ENCODE peak calls at places on chromosomes 13 and 19, in ten cellular contexts. B is epithelial cell of esophagus; I is AG08395; R is effector CD4-positive, alpha-beta T cell; J is stimulated activated CD8-positive, alpha-beta memory T cell treated with anti-CD3 and anti-CD28 coated beads, Interleukin-2, amount 100 ng/mL, for 1 hour; O is progenitor cell of endocrine pancreas; V is GOT3; E is fibroblast of the aortic adventitia; T is coronary artery; X is stimulated activated CD4-positive, alpha-beta T cell treated with anti-CD3 and anti-CD28 coated beads, TNF-alpha, amount 100 ng/mL, for 48 hours. K is an unnamed sample.

GRCh38 chr19:48807590-48808308 is 3.1 kb downstream of the BCAT2 start:
- DNase-seq in V (no peak), B (no peak), O (no peak), I (no peak), X (no peak), T (no peak), E (no peak), J (no peak), R (no peak), K (no peak)

GRCh38 chr13:47846886-47847285 is 154.2 kb downstream of the SUCLA2 start:
- DNase-seq in X (no peak), J (no peak), T (no peak), O (no peak), B (no peak), E (no peak), R (no peak), I (no peak), V (no peak), K (no peak)

GRCh38 chr19:49056101-49056901 is 1.2 kb downstream of the CGB7 start:
- DNase-seq in J (no peak), T (no peak), E (peak; percentile 33), I (peak; percentile 80), V (no peak), B (peak; percentile 68), R (peak; percentile 21), X (peak; percentile 28), O (peak; percentile 51), K (peak; percentile 39)

GRCh38 chr13:109165417-109165904 is 536.0 kb downstream of the MYO16 start:
- DNase-seq in J (no peak), B (no peak), O (no peak), I (no peak), T (no peak), R (no peak), V (no peak), X (no peak), E (no peak), K (no peak)

GRCh38 chr13:24997367-24997967 is 98.5 kb upstream of the PABPC3 start:
- DNase-seq in B (peak; percentile 33), R (no peak), O (no peak), J (no peak), E (peak; percentile 52), X (no peak), I (peak; percentile 21), T (no peak), V (no peak), K (no peak)

GRCh38 chr13:20843177-20843576 is 59.4 kb downstream of the XPO4 start:
- DNase-seq in B (no peak), R (no peak), X (no peak), V (no peak), I (no peak), E (peak; percentile 93), J (no peak), T (no peak), O (no peak), K (no peak)

GRCh38 chr19:55212447-55212846 is 3.1 kb upstream of the PTPRH start:
- DNase-seq in T (no peak), V (no peak), E (no peak), R (no peak), O (no peak), J (no peak), B (peak; percentile 29), X (peak; percentile 41), I (no peak), K (no peak)

GRCh38 chr19:18637644-18638630 is 1.1 kb downstream of the KLHL26 start:
- DNase-seq in B (peak; percentile 55), V (no peak), T (peak; percentile 71), I (no peak), R (no peak), J (no peak), E (no peak), O (no peak), X (no peak), K (no peak)

GRCh38 chr19:53868091-53868891 is 608 bp downstream of the MYADM start:
- DNase-seq in R (no peak), E (peak; percentile 61), T (peak; percentile 89), V (no peak), I (peak; percentile 56), O (no peak), B (peak; percentile 36), X (no peak), J (no peak), K (no peak)

GRCh38 chr19:7611541-7612279 is 16.0 kb downstream of the CAMSAP3 start:
- DNase-seq in X (no peak), E (no peak), T (no peak), I (no peak), B (no peak), J (no peak), V (no peak), R (no peak), O (no peak), K (no peak)

GRCh38 chr13:100738176-100738855 is 63.7 kb upstream of the TMTC4 start:
- DNase-seq in B (no peak), T (no peak), E (no peak), X (no peak), J (no peak), V (no peak), O (no peak), I (no peak), R (no peak), K (no peak)

GRCh38 chr19:41205995-41206394 is 13.0 kb downstream of the CYP2S1 start:
- DNase-seq in T (no peak), V (no peak), J (no peak), I (no peak), X (no peak), E (no peak), B (no peak), O (no peak), R (no peak), K (no peak)

GRCh38 chr19:30540671-30541210 is 168.6 kb downstream of the ZNF536 start:
- DNase-seq in J (no peak), I (no peak), V (no peak), T (no peak), X (no peak), O (no peak), R (no peak), B (no peak), E (no peak), K (no peak)

GRCh38 chr13:68927387-68928026 is 1180.1 kb upstream of the ATXN8OS start:
- DNase-seq in B (peak; percentile 60), I (no peak), O (no peak), V (no peak), E (no peak), J (no peak), T (no peak), R (no peak), X (no peak), K (no peak)

GRCh38 chr13:113862766-113863510 is 938 bp downstream of the GAS6 start:
- DNase-seq in T (peak; percentile 77), B (peak; percentile 48), O (no peak), R (no peak), X (no peak), E (peak; percentile 41), J (no peak), I (peak; percentile 37), V (no peak), K (no peak)

GRCh38 chr13:28043224-28043623 is 54.7 kb upstream of the URAD start:
- DNase-seq in I (no peak), V (no peak), J (no peak), E (no peak), T (no peak), O (no peak), B (no peak), X (no peak), R (no peak), K (no peak)

GRCh38 chr19:46722004-46722380 is 5.1 kb upstream of the PRKD2 start:
- DNase-seq in J (no peak), X (no peak), R (no peak), V (no peak), T (no peak), I (no peak), O (no peak), B (peak; percentile 41), E (no peak), K (no peak)

GRCh38 chr19:17803264-17803896 is 8.4 kb downstream of the B3GNT3 start:
- DNase-seq in X (no peak), R (no peak), I (no peak), B (no peak), E (no peak), J (no peak), O (no peak), T (no peak), V (no peak), K (no peak)

GRCh38 chr19:52898101-52898500 is 666 bp upstream of the ZNF320 start:
- DNase-seq in R (no peak), E (no peak), J (no peak), O (no peak), T (no peak), V (no peak), X (no peak), I (peak; percentile 2), B (no peak), K (peak; percentile 16)

GRCh38 chr19:13156968-13157882 is 7.0 kb downstream of the IER2 start:
- DNase-seq in E (peak; percentile 30), J (no peak), X (no peak), R (no peak), T (no peak), O (no peak), V (no peak), B (no peak), I (no peak), K (no peak)

GRCh38 chr13:19181621-19182485 is at the start of gene TUBA3C:
- DNase-seq in V (no peak), B (no peak), T (peak; percentile 45), I (no peak), R (no peak), X (no peak), O (no peak), J (no peak), E (no peak), K (no peak)

GRCh38 chr19:53644061-53644816 is 12.4 kb downstream of the DPRX start:
- DNase-seq in B (no peak), X (no peak), R (no peak), T (no peak), I (no peak), O (no peak), E (no peak), V (no peak), J (no peak), K (no peak)

GRCh38 chr13:39284801-39285388 is 246.6 kb downstream of the NHLRC3 start:
- DNase-seq in T (no peak), B (no peak), X (no peak), R (no peak), I (no peak), J (no peak), V (no peak), E (no peak), O (no peak), K (no peak)

GRCh38 chr19:2394669-2395292 is 32.6 kb downstream of the TIMM13 start:
- DNase-seq in O (no peak), X (no peak), E (no peak), J (no peak), R (no peak), T (no peak), B (no peak), I (no peak), V (no peak), K (no peak)

GRCh38 chr19:55579766-55580621 is 654 bp downstream of the ZNF579 start:
- DNase-seq in R (no peak), E (peak; percentile 34), X (no peak), B (peak; percentile 22), O (no peak), V (no peak), T (no peak), I (peak; percentile 31), J (no peak), K (no peak)

GRCh38 chr13:111429064-111429558 is 108.7 kb downstream of the TEX29 start:
- DNase-seq in E (peak; percentile 4), I (peak; percentile 57), O (peak; percentile 37), T (no peak), B (peak; percentile 7), R (no peak), X (peak; percentile 29), J (no peak), V (no peak), K (peak; percentile 6)

GRCh38 chr13:20141238-20142018 is 19.4 kb downstream of the GJA3 start:
- DNase-seq in I (no peak), V (no peak), J (no peak), B (no peak), O (no peak), X (no peak), R (no peak), E (no peak), T (peak; percentile 31), K (no peak)

GRCh38 chr13:94382520-94382919 is 97.0 kb downstream of the DCT start:
- DNase-seq in J (no peak), B (no peak), I (no peak), E (no peak), T (no peak), X (no peak), V (no peak), O (no peak), R (no peak), K (no peak)